ENCODE peak calls at places on chromosomes 5 and 9, in four cellular contexts. One of them, this sample, is unnamed. For H3K9me3, the result is how much of the 10 kb centered on the place peaks cover.

GRCh38 chr5:5511904-5512416 is 89.5 kb downstream of the ICE1 start:
- DNase-seq in right lobe of liver: no peak
- DNase-seq in mammary epithelial cell: no peak
- DNase-seq in left ventricle myocardium inferior: no peak
- DNase-seq in this sample: no peak

GRCh38 chr9:97978706-97979105 is 4.4 kb upstream of the ANP32B start:
- DNase-seq in right lobe of liver: no peak
- DNase-seq in mammary epithelial cell: no peak
- DNase-seq in left ventricle myocardium inferior: no peak
- DNase-seq in this sample: no peak

GRCh38 chr9:119802621-119803020 is 433.4 kb upstream of the BRINP1 start:
- DNase-seq in right lobe of liver: no peak
- DNase-seq in mammary epithelial cell: no peak
- DNase-seq in left ventricle myocardium inferior: peak
- DNase-seq in this sample: no peak

GRCh38 chr9:22100626-22101025 is 91.5 kb upstream of the CDKN2B start:
- DNase-seq in right lobe of liver: no peak
- DNase-seq in mammary epithelial cell: no peak
- DNase-seq in left ventricle myocardium inferior: no peak
- DNase-seq in this sample: no peak

GRCh38 chr9:113477058-113477457 is 13.5 kb downstream of the RGS3 start:
- DNase-seq in right lobe of liver: peak
- DNase-seq in mammary epithelial cell: no peak
- DNase-seq in left ventricle myocardium inferior: no peak
- DNase-seq in this sample: no peak

GRCh38 chr5:115549154-115549553 is 4.6 kb upstream of the FEM1C start:
- DNase-seq in right lobe of liver: no peak
- DNase-seq in mammary epithelial cell: no peak
- DNase-seq in left ventricle myocardium inferior: no peak
- DNase-seq in this sample: no peak

GRCh38 chr5:36744678-36745659 is 131.6 kb upstream of the NIPBL start:
- DNase-seq in right lobe of liver: peak
- DNase-seq in mammary epithelial cell: peak
- DNase-seq in left ventricle myocardium inferior: peak
- DNase-seq in this sample: peak

GRCh38 chr5:102049517-102049916 is 246.6 kb downstream of the SLCO4C1 start:
- DNase-seq in right lobe of liver: no peak
- DNase-seq in mammary epithelial cell: no peak
- DNase-seq in left ventricle myocardium inferior: no peak
- DNase-seq in this sample: no peak

GRCh38 chr9:119004618-119004990 is 364.6 kb downstream of the BRINP1 start:
- DNase-seq in right lobe of liver: peak
- DNase-seq in mammary epithelial cell: peak
- DNase-seq in left ventricle myocardium inferior: peak
- DNase-seq in this sample: no peak

GRCh38 chr5:67163863-67164595 is 32.6 kb downstream of the CD180 start:
- DNase-seq in right lobe of liver: no peak
- DNase-seq in mammary epithelial cell: no peak
- DNase-seq in left ventricle myocardium inferior: no peak
- DNase-seq in this sample: peak

GRCh38 chr5:67166886-67167285 is 29.7 kb downstream of the CD180 start:
- DNase-seq in right lobe of liver: no peak
- DNase-seq in mammary epithelial cell: no peak
- DNase-seq in left ventricle myocardium inferior: no peak
- DNase-seq in this sample: no peak

GRCh38 chr5:67165524-67166459 is 30.8 kb downstream of the CD180 start:
- DNase-seq in right lobe of liver: peak
- DNase-seq in mammary epithelial cell: peak
- DNase-seq in left ventricle myocardium inferior: peak
- DNase-seq in this sample: peak

GRCh38 chr5:67164856-67165523 is 31.6 kb downstream of the CD180 start:
- DNase-seq in right lobe of liver: no peak
- DNase-seq in mammary epithelial cell: no peak
- DNase-seq in left ventricle myocardium inferior: no peak
- DNase-seq in this sample: peak

GRCh38 chr5:67166460-67166871 is 30.1 kb downstream of the CD180 start:
- DNase-seq in right lobe of liver: peak
- DNase-seq in mammary epithelial cell: no peak
- DNase-seq in left ventricle myocardium inferior: peak
- DNase-seq in this sample: peak
- TF ChIP-seq CTCF in right lobe of liver: no peak
- TF ChIP-seq CTCF in mammary epithelial cell: no peak
- TF ChIP-seq CTCF in left ventricle myocardium inferior: no peak
- TF ChIP-seq CTCF in this sample: no peak

DNA sequence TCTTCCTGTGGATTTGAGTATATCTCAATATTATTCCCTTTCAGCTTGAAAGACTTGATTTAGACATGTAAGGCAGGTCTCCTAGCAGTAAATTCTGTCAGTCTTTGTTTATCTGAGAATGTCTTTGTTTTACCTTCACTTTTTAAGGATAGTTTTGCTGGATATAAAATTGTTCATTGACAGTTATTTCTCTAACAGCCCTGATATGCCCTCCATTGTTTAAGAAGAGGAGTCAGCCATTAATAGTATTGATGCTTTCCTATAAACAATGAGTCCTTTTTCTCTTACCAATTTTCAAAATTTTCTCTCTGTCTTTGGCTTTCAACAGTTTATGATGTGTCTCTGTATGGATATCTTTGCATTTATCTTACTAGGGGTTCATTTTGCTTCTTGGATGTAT is 163.5 kb upstream of the ANKRD55 start:
- DNase-seq in right lobe of liver: no peak
- DNase-seq in mammary epithelial cell: no peak
- DNase-seq in left ventricle myocardium inferior: no peak
- DNase-seq in this sample: no peak
- H3K9me3 ChIP-seq in right lobe of liver: under half
- H3K9me3 ChIP-seq in mammary epithelial cell: under half
- H3K9me3 ChIP-seq in left ventricle myocardium inferior: half or more
- H3K9me3 ChIP-seq in this sample: under half

DNA sequence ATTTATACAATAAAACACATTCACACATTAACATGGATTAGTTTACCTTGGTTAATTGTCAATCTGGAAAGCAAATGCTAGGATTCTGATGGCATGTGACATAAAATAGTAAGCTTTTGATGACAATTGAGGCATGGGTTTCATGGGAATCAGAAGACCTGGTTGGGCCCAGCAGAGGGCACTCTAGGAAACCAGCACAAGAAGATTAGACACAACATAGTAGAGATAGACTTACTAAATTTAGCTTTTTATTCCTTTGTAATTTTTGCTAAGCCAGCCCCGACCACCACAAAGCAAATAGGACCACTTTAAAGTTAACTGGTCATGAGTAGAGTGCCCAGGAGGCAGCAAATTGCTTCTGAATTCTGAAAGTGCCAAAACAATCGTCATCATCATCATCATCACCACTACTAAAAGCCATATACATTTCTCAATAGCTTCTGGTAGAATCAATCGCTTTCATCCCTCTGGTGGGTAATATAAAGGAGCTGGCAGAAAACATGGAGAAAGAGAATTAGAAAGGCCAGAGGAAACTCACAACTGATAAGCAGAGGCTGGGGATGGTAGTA is 163.2 kb downstream of the ARRDC3 start:
- DNase-seq in right lobe of liver: no peak
- DNase-seq in mammary epithelial cell: no peak
- DNase-seq in left ventricle myocardium inferior: no peak
- DNase-seq in this sample: no peak
- H3K4me3 ChIP-seq in right lobe of liver: no peak
- H3K4me3 ChIP-seq in mammary epithelial cell: no peak
- H3K4me3 ChIP-seq in left ventricle myocardium inferior: no peak
- H3K4me3 ChIP-seq in this sample: no peak

DNA sequence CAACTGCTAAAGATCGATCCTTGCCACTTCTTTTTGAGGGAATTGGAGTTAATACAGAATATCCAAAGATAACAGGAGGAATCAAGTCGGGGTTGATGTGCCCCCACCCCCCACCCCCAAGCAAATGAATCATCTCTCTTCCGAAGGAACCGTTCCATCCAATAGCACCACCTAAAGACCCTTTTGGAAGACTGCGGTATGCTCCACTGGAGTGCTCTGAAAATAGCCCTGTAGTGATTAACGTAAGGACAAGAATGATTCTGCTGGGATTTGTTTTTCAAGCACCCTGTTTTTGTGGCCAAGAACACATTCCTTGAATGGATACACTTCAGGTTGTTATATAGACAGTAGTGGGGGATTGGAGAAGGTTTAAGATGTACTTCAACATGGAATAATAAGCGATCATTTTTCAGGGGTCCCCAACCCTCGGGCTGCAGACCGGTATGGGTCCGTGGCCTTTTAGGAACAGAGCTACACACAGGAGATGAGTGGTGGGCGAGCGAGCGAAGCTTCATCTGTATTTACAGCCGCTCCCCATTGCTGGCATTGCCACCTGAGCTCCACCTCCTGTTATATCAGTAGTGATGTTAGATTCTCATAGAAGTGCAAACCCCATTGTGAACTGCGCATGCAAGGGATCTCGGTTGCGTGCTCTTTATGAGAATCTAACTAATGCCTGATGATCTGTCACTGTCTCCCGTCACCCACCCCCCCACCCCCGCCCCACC is 44.5 kb upstream of the TMEM252 start:
- DNase-seq in right lobe of liver: no peak
- DNase-seq in mammary epithelial cell: no peak
- DNase-seq in left ventricle myocardium inferior: no peak
- DNase-seq in this sample: no peak
- TF ChIP-seq CTCF in right lobe of liver: no peak
- TF ChIP-seq CTCF in mammary epithelial cell: no peak
- TF ChIP-seq CTCF in left ventricle myocardium inferior: no peak
- TF ChIP-seq CTCF in this sample: no peak

GRCh38 chr5:179055436-179055835 is 4.7 kb upstream of the ZNF354C start:
- DNase-seq in right lobe of liver: no peak
- DNase-seq in mammary epithelial cell: no peak
- DNase-seq in left ventricle myocardium inferior: no peak
- DNase-seq in this sample: no peak

GRCh38 chr5:179054876-179055275 is 5.3 kb upstream of the ZNF354C start:
- DNase-seq in right lobe of liver: no peak
- DNase-seq in mammary epithelial cell: no peak
- DNase-seq in left ventricle myocardium inferior: no peak
- DNase-seq in this sample: no peak

GRCh38 chr5:179061025-179061424 is 852 bp downstream of the ZNF354C start:
- DNase-seq in right lobe of liver: no peak
- DNase-seq in mammary epithelial cell: no peak
- DNase-seq in left ventricle myocardium inferior: no peak
- DNase-seq in this sample: no peak

GRCh38 chr5:179065703-179066102 is 5.5 kb downstream of the ZNF354C start:
- DNase-seq in right lobe of liver: no peak
- DNase-seq in mammary epithelial cell: no peak
- DNase-seq in left ventricle myocardium inferior: no peak
- DNase-seq in this sample: no peak

DNA sequence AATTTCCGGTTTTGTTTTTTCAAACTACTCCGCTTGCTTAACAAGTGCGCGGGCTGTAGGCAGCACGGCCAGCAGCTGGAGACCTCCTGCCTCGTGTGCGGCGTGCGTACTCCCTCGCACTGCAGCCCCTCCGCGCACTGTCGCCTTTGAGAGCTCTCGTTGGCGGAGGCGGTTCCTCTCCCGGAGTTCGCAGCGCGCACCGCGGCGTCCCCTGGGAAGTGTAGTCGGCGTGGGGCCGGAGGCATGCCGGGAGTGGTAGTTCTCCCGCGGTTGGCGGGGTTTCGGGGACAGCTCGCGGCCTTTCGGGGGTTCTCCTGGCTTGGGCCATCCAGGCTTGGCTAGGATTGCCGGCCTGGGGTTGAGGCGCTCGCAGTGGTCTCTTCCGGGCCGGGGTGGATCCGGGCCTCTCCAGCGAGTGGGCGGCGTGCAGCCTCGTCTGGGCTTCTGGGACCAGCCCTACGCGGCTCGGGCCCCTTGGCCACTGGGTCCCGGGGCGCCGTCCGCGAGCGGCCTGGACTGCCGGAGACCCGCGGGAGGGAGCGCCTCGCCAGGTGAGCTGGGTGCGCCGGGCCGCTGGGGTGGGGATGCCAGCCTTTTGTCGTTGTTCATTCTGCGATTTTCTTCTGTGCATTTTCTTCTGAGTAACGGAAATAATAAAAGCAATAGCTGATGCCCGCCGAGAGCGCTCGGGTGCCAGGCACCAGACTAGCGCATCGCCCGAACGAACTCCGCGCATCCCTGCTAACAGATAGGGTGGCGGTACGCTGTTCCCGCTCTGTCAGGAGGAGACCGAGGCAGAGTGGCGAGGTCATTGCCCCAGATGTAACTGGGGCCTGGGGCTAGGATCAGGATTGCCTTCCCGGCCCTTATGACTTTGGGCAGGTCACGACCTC is at the start of gene ZNF354C:
- DNase-seq in right lobe of liver: peak
- DNase-seq in mammary epithelial cell: peak
- DNase-seq in left ventricle myocardium inferior: peak
- DNase-seq in this sample: peak
- H3K9me3 ChIP-seq in right lobe of liver: under half
- H3K9me3 ChIP-seq in mammary epithelial cell: under half
- H3K9me3 ChIP-seq in left ventricle myocardium inferior: under half
- H3K9me3 ChIP-seq in this sample: under half

GRCh38 chr5:174727794-174728662 is 3.6 kb downstream of the MSX2 start:
- DNase-seq in right lobe of liver: no peak
- DNase-seq in mammary epithelial cell: no peak
- DNase-seq in left ventricle myocardium inferior: no peak
- DNase-seq in this sample: no peak
- H3K4me3 ChIP-seq in right lobe of liver: no peak
- H3K4me3 ChIP-seq in mammary epithelial cell: no peak
- H3K4me3 ChIP-seq in left ventricle myocardium inferior: no peak
- H3K4me3 ChIP-seq in this sample: no peak

This sample was measured in mucosa of descending colon.